ENCODE peak calls at places on chromosomes 16 and 17, in eight cellular contexts. C is activated CD8-positive, alpha-beta T cell treated with anti-CD3 and anti-CD28 coated beads, Interleukin-2, amount 10 ng/mL, durations not matched to agents 7 days and 5 days; A is activated CD8-positive, alpha-beta memory T cell treated with anti-CD3 and anti-CD28 coated beads, Interleukin-2, amount 50 U/mL, for 48 hours; E is stimulated activated CD8-positive, alpha-beta memory T cell treated with anti-CD3 and anti-CD28 coated beads, Interleukin-7, amount 100 ng/mL, for 24 hours; U is CD4-positive, alpha-beta T cell; R is activated CD4-positive, CD25-positive, alpha-beta regulatory T cell; B is amniotic epithelial cell; Y is NCI-H2171. W is an unnamed sample.

GRCh38 chr16:79687249-79687768 is 86.8 kb upstream of the MAF start:
- DNase-seq in C (no peak), A (no peak), E (no peak), U (no peak), R (no peak), B (no peak), Y (no peak), W (no peak)

GRCh38 chr17:71052971-71053370 is 883.6 kb downstream of the KCNJ2 start:
- DNase-seq in C (no peak), A (no peak), E (no peak), U (no peak), R (no peak), B (no peak), Y (no peak), W (no peak)

GRCh38 chr17:44766409-44767038 is 7.7 kb downstream of the ADAM11 start:
- DNase-seq in C (no peak), A (no peak), E (no peak), U (no peak), R (no peak), B (no peak), Y (no peak), W (no peak)

GRCh38 chr16:46929378-46930332 is 43.8 kb downstream of the DNAJA2 start:
- DNase-seq in C (peak), A (peak), E (peak), U (peak), R (peak), B (peak), Y (no peak), W (peak)

GRCh38 chr17:76492989-76493501 is 8.2 kb downstream of the RHBDF2 start:
- DNase-seq in C (peak), A (peak), E (no peak), U (no peak), R (peak), B (peak), Y (no peak), W (peak)

GRCh38 chr16:82150569-82150968 is 19.5 kb downstream of the MPHOSPH6 start:
- DNase-seq in C (no peak), A (no peak), E (no peak), U (no peak), R (no peak), B (no peak), Y (no peak), W (no peak)

GRCh38 chr17:74737299-74738050 is 419 bp downstream of the RAB37 start:
- DNase-seq in C (peak), A (peak), E (no peak), U (peak), R (no peak), B (no peak), Y (peak), W (no peak)

GRCh38 chr17:51365090-51365489 is 104.7 kb downstream of the UTP18 start:
- DNase-seq in C (no peak), A (no peak), E (no peak), U (no peak), R (no peak), B (no peak), Y (no peak), W (no peak)

GRCh38 chr17:27834571-27834970 is 34.2 kb upstream of the NOS2 start:
- DNase-seq in C (no peak), A (no peak), E (no peak), U (no peak), R (no peak), B (no peak), Y (no peak), W (no peak)

GRCh38 chr17:15405016-15405415 is 62.4 kb downstream of the CDRT4 start:
- DNase-seq in C (no peak), A (no peak), E (no peak), U (no peak), R (no peak), B (no peak), Y (no peak), W (no peak)

GRCh38 chr17:69716571-69716970 is 302.1 kb downstream of the MAP2K6 start:
- DNase-seq in C (no peak), A (no peak), E (no peak), U (no peak), R (no peak), B (no peak), Y (no peak), W (peak)

W was measured in fibroblast of lung.